ENCODE peak calls at places on chromosomes 6 and 20, in seven cellular contexts. F is A549, L is cardiac fibroblast, M is sigmoid colon, K is fibroblast of villous mesenchyme, V is gastrocnemius medialis, S is lower lobe of right lung. P is an unnamed sample.

GRCh38 chr20:60057866-60058807 is 99.9 kb downstream of the CDH26 start:
- DNase-seq in S (peak; percentile 73), K (peak; percentile 38), F (no peak), L (peak; percentile 54), V (peak; percentile 62), M (peak; percentile 61), P (peak; percentile 76)

GRCh38 chr6:167462913-167463312 is 138.0 kb downstream of the TTLL2 start:
- DNase-seq in F (no peak), M (no peak), V (no peak), K (no peak), S (no peak), L (no peak), P (no peak)

GRCh38 chr6:80433010-80433665 is 326.7 kb downstream of the BCKDHB start:
- DNase-seq in F (no peak), M (no peak), L (no peak), K (no peak), S (no peak), V (no peak), P (no peak)

GRCh38 chr20:49747707-49748524 is 34.2 kb upstream of the B4GALT5 start:
- DNase-seq in S (peak; percentile 68), L (peak; percentile 78), F (peak; percentile 66), M (peak; percentile 97), V (peak; percentile 92), K (peak; percentile 61), P (no peak)

GRCh38 chr6:118736351-118736750 is 85.0 kb upstream of the CEP85L start:
- DNase-seq in L (no peak), F (no peak), S (no peak), K (no peak), V (no peak), M (no peak), P (no peak)

GRCh38 chr20:60477958-60478357 is 519.7 kb downstream of the CDH26 start:
- DNase-seq in K (no peak), M (no peak), F (no peak), L (no peak), S (no peak), V (no peak), P (no peak)

GRCh38 chr6:41573268-41573667 is 27.1 kb downstream of the FOXP4 start:
- DNase-seq in S (no peak), V (no peak), L (no peak), F (no peak), M (no peak), K (no peak), P (no peak)

GRCh38 chr6:52577022-52577777 is at the start of gene TRAM2:
- DNase-seq in S (peak; percentile 91), L (peak; percentile 78), M (peak; percentile 92), K (peak; percentile 86), F (peak; percentile 72), V (peak; percentile 63), P (peak; percentile 75)

GRCh38 chr20:29873946-29874345 is 1383.5 kb upstream of the DEFB115 start:
- DNase-seq in M (peak; percentile 81), K (peak; percentile 46), S (peak; percentile 84), F (peak; percentile 31), L (peak; percentile 38), V (peak; percentile 14), P (peak; percentile 96)

GRCh38 chr20:63974402-63975200 is 4.8 kb downstream of the SAMD10 start:
- DNase-seq in V (no peak), F (peak; percentile 36), K (no peak), L (peak; percentile 19), S (no peak), M (peak; percentile 69), P (peak; percentile 87)

GRCh38 chr6:151292974-151293373 is 53.2 kb downstream of the AKAP12 start:
- DNase-seq in V (no peak), K (peak; percentile 94), F (no peak), M (no peak), L (peak; percentile 41), S (no peak), P (no peak)

GRCh38 chr6:27668442-27669275 is 195.8 kb upstream of the ZNF184 start:
- DNase-seq in F (peak; percentile 76), L (peak; percentile 87), V (no peak), K (peak; percentile 50), M (no peak), S (no peak), P (no peak)

GRCh38 chr6:149634315-149634714 is 14.2 kb downstream of the KATNA1 start:
- DNase-seq in V (no peak), L (no peak), K (no peak), S (no peak), M (no peak), F (no peak), P (no peak)

GRCh38 chr6:165987483-165988305 is 180.0 kb downstream of the TBXT start:
- DNase-seq in F (peak; percentile 99), S (no peak), V (peak; percentile 16), M (peak; percentile 98), K (peak; percentile 94), L (peak; percentile 85), P (no peak)

GRCh38 chr20:49846206-49846807 is 33.7 kb downstream of the SLC9A8 start:
- DNase-seq in L (peak; percentile 73), M (no peak), K (peak; percentile 70), F (peak; percentile 72), S (no peak), V (no peak), P (no peak)

GRCh38 chr6:15911753-15912504 is 217.0 kb upstream of the MYLIP start:
- DNase-seq in V (no peak), S (no peak), F (no peak), L (no peak), M (no peak), K (no peak), P (no peak)

GRCh38 chr20:17969884-17970409 is 1.1 kb downstream of the MGME1 start:
- DNase-seq in V (no peak), M (no peak), F (no peak), L (peak; percentile 80), K (peak; percentile 50), S (peak; percentile 60), P (no peak)

GRCh38 chr6:27388293-27389197 is at the start of gene ZNF391:
- DNase-seq in V (peak; percentile 26), K (peak; percentile 82), F (peak; percentile 82), M (peak; percentile 85), L (peak; percentile 90), S (peak; percentile 78), P (peak; percentile 81)

GRCh38 chr6:45156075-45156474 is 172.1 kb upstream of the RUNX2 start:
- DNase-seq in K (no peak), F (no peak), M (no peak), V (no peak), L (no peak), S (no peak), P (no peak)

GRCh38 chr20:25479638-25480037 is 72.2 kb downstream of the GINS1 start:
- DNase-seq in S (no peak), K (no peak), L (no peak), V (no peak), F (no peak), M (peak; percentile 59), P (no peak)

DNA sequence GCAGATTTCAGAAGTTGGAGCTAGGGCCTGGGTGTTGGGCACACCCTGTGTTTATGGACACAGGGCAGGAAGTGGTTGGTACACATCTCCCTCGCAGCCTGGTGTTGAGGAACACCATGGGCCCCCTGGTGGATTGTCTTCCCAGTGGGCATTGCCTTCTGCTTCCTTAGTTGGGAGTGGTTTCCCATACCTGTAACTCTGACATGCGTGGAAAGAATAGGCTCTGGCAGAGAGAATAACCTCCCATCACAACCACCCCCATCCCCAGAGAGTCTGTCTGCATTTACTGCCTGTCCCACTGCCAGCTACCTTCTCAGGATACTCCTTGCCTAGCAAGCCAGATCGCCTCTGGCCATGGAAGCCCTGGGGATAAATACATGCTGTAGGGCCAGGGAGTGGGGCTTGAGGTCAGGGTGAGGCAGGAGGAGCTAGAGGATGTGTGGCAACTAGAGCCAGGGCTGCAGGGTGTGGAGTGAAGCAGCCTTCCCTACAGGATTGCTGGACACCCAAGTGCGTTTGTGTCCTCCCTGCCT is 14.7 kb downstream of the LRRC73 start:
- DNase-seq in M (no peak), S (no peak), F (no peak), V (no peak), K (no peak), L (no peak), P (no peak)
- TF ChIP-seq CTCF in M (no peak), S (peak; percentile 11), F (no peak), V (no peak), K (peak; percentile 31), L (peak; percentile 16), P (peak; percentile 60)

GRCh38 chr6:155152211-155153076 is 111.4 kb upstream of the CLDN20 start:
- DNase-seq in S (no peak), V (no peak), F (no peak), M (no peak), K (no peak), L (no peak), P (no peak)
- TF ChIP-seq CTCF in S (no peak), V (no peak), F (no peak), M (no peak), K (peak; percentile 40), L (peak; percentile 12), P (no peak)

DNA sequence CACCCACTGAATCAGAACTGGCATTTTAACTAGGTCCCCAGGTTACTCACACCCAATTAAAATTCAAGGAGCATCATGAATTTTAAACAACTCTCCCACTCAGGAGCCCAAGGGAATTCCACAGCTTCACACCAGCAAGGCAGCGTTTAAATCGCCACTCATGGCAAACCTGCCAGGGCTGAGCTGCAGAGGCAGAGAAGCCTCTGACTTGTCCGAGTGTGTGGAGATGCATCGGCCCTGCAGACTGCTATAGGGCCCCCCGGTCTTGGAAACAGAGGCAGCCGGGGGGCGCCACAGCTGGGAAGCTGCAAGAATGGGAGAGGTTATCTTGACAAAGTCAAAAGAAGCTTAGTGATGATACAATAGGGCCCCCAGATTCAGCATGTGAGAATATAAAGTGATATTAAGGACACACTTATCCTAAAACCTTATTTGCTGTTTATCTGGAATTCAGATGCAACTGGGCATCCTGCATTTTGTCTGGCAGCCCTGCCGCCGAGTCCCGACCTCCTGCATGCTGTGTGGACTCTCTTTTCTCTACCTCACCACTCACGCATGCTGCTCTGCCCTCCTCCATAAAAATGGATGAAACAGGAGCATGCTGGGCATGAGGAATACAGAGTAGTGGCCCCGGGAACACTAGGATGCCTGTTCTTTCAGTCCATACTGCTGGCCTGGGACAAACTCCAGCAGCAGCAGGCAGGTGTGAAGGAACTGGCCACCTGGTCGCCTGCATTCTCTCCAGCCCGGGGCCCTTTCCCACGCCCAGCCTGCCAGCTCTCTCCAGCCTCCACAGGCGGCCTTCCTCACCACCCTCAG is 126.1 kb downstream of the PXDC1 start:
- DNase-seq in L (no peak), S (no peak), K (no peak), V (no peak), M (no peak), F (no peak), P (no peak)
- TF ChIP-seq CTCF in L (no peak), S (no peak), K (no peak), V (no peak), M (no peak), F (no peak), P (no peak)

DNA sequence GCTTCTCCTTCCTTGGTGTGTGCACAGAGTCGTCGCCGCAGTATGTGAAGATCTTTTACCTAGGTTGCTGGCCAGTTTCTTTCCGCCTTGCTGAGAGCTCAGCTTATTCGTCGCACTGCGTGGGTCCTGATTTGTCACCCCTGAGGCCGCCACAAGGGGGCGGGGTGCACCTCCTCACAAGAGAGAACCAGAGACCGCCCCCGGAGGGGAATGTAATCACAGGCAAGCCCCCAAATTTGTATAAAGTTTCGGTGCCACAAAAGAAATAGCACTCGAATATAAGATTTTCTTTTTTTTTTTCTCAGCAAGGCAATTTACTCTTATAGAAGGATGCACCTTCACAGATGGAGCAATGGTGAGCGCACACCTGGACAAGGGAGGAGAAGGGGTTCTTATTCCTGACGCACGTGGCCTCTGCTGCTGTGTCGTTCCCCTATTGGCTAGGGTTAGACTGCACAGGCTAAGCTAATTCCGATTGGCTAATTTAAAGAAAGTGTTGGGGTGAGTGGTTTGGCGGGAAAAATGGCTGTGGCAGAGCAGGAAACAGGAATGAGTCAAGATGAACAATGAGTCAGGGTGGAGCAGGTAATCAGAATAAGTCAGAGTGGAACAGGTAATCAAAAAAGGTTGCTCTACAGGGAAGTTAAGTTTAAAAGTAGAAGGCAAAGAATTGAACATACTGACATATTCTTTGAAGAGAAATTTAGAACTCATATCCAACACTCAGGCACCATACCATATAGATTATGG is 19.5 kb downstream of the NCOA3 start:
- DNase-seq in M (no peak), V (no peak), F (peak; percentile 45), L (no peak), K (no peak), S (no peak), P (no peak)
- TF ChIP-seq CTCF in M (no peak), V (no peak), F (no peak), L (peak; percentile 20), K (peak; percentile 30), S (no peak), P (peak; percentile 22)

P was measured in RWPE2.